ENCODE peak calls at places on chromosomes 11 and 22, in four cellular contexts. One of them, this sample, is unnamed.

GRCh38 chr11:132999519-132999918 is 532.8 kb downstream of the OPCML start:
- DNase-seq in right lobe of liver: no peak
- DNase-seq in HTR-8/SVneo: no peak
- DNase-seq in heart left ventricle: no peak
- DNase-seq in this sample: no peak

GRCh38 chr11:119450590-119450989 is 27.6 kb upstream of the THY1 start:
- DNase-seq in heart left ventricle: no peak
- DNase-seq in right lobe of liver: no peak
- DNase-seq in HTR-8/SVneo: no peak
- DNase-seq in this sample: no peak

GRCh38 chr22:41725510-41726110 is 26.3 kb downstream of the MEI1 start:
- DNase-seq in HTR-8/SVneo: peak
- DNase-seq in heart left ventricle: no peak
- DNase-seq in right lobe of liver: no peak
- DNase-seq in this sample: no peak

GRCh38 chr22:44200855-44201550 is 20.3 kb downstream of the PARVG start:
- DNase-seq in heart left ventricle: no peak
- DNase-seq in right lobe of liver: no peak
- DNase-seq in HTR-8/SVneo: no peak
- DNase-seq in this sample: peak

GRCh38 chr11:111376453-111376871 is 2.6 kb downstream of the POU2AF1 start:
- DNase-seq in HTR-8/SVneo: no peak
- DNase-seq in heart left ventricle: no peak
- DNase-seq in right lobe of liver: no peak
- DNase-seq in this sample: no peak

GRCh38 chr22:37604875-37605274 is 3.8 kb upstream of the GGA1 start:
- DNase-seq in HTR-8/SVneo: no peak
- DNase-seq in right lobe of liver: no peak
- DNase-seq in heart left ventricle: no peak
- DNase-seq in this sample: no peak

GRCh38 chr11:114258696-114259095 is 37.5 kb upstream of the NNMT start:
- DNase-seq in right lobe of liver: peak
- DNase-seq in heart left ventricle: no peak
- DNase-seq in HTR-8/SVneo: no peak
- DNase-seq in this sample: no peak

GRCh38 chr11:76621866-76622265 is 48.7 kb downstream of the LRRC32 start:
- DNase-seq in HTR-8/SVneo: no peak
- DNase-seq in heart left ventricle: peak
- DNase-seq in right lobe of liver: no peak
- DNase-seq in this sample: no peak

This sample was measured in mucosa of descending colon.